ENCODE peak calls at places on chromosome 10, in ten cellular contexts. One of them, this sample, is unnamed.
A peak's percentile ranks its signal among the peaks of the same experiment; 100 is the strongest.

GRCh38 chr10:92108120-92108519 is 182.8 kb downstream of the CPEB3 start:
- DNase-seq in endothelial cell of umbilical vein: no peak
- DNase-seq in ascending aorta: no peak
- DNase-seq in IMR-90: no peak
- DNase-seq in cardiac muscle cell: no peak
- DNase-seq in vagina: no peak
- DNase-seq in left ventricle myocardium inferior: no peak
- DNase-seq in stomach: no peak
- DNase-seq in CD8-positive, alpha-beta T cell: no peak
- DNase-seq in HepG2: no peak
- DNase-seq in this sample: no peak

GRCh38 chr10:123582084-123582989 is 83.8 kb upstream of the GPR26 start:
- DNase-seq in CD8-positive, alpha-beta T cell: peak; percentile 71
- DNase-seq in HepG2: peak; percentile 57
- DNase-seq in ascending aorta: peak; percentile 86
- DNase-seq in vagina: peak; percentile 84
- DNase-seq in IMR-90: peak; percentile 45
- DNase-seq in endothelial cell of umbilical vein: peak; percentile 69
- DNase-seq in cardiac muscle cell: peak; percentile 85
- DNase-seq in left ventricle myocardium inferior: peak; percentile 67
- DNase-seq in stomach: peak; percentile 75
- DNase-seq in this sample: peak; percentile 75

GRCh38 chr10:86411281-86411841 is 44.8 kb upstream of the GRID1 start:
- DNase-seq in cardiac muscle cell: peak; percentile 45
- DNase-seq in ascending aorta: no peak
- DNase-seq in stomach: no peak
- DNase-seq in vagina: no peak
- DNase-seq in HepG2: peak; percentile 58
- DNase-seq in IMR-90: peak; percentile 86
- DNase-seq in CD8-positive, alpha-beta T cell: peak; percentile 64
- DNase-seq in endothelial cell of umbilical vein: peak; percentile 64
- DNase-seq in left ventricle myocardium inferior: no peak
- DNase-seq in this sample: no peak

GRCh38 chr10:100020161-100020882 is 10.6 kb upstream of the DNMBP start:
- DNase-seq in HepG2: peak; percentile 81
- DNase-seq in IMR-90: no peak
- DNase-seq in ascending aorta: no peak
- DNase-seq in stomach: no peak
- DNase-seq in endothelial cell of umbilical vein: no peak
- DNase-seq in CD8-positive, alpha-beta T cell: no peak
- DNase-seq in vagina: no peak
- DNase-seq in left ventricle myocardium inferior: no peak
- DNase-seq in cardiac muscle cell: no peak
- DNase-seq in this sample: no peak

GRCh38 chr10:111933937-111934336 is 249.6 kb downstream of the GPAM start:
- DNase-seq in left ventricle myocardium inferior: no peak
- DNase-seq in HepG2: no peak
- DNase-seq in cardiac muscle cell: no peak
- DNase-seq in vagina: no peak
- DNase-seq in endothelial cell of umbilical vein: no peak
- DNase-seq in IMR-90: no peak
- DNase-seq in stomach: no peak
- DNase-seq in ascending aorta: no peak
- DNase-seq in CD8-positive, alpha-beta T cell: no peak
- DNase-seq in this sample: no peak

GRCh38 chr10:4671451-4672145 is 154.4 kb upstream of the AKR1E2 start:
- DNase-seq in CD8-positive, alpha-beta T cell: no peak
- DNase-seq in cardiac muscle cell: no peak
- DNase-seq in IMR-90: peak; percentile 69
- DNase-seq in endothelial cell of umbilical vein: no peak
- DNase-seq in ascending aorta: no peak
- DNase-seq in HepG2: no peak
- DNase-seq in left ventricle myocardium inferior: no peak
- DNase-seq in stomach: no peak
- DNase-seq in vagina: no peak
- DNase-seq in this sample: no peak

GRCh38 chr10:112235920-112236319 is 47.3 kb upstream of the TECTB start:
- DNase-seq in ascending aorta: no peak
- DNase-seq in CD8-positive, alpha-beta T cell: no peak
- DNase-seq in stomach: no peak
- DNase-seq in IMR-90: peak; percentile 17
- DNase-seq in left ventricle myocardium inferior: no peak
- DNase-seq in cardiac muscle cell: no peak
- DNase-seq in vagina: no peak
- DNase-seq in endothelial cell of umbilical vein: no peak
- DNase-seq in HepG2: no peak
- DNase-seq in this sample: no peak

GRCh38 chr10:112963835-112964234 is 13.8 kb downstream of the TCF7L2 start:
- DNase-seq in vagina: no peak
- DNase-seq in endothelial cell of umbilical vein: no peak
- DNase-seq in ascending aorta: no peak
- DNase-seq in left ventricle myocardium inferior: no peak
- DNase-seq in HepG2: no peak
- DNase-seq in cardiac muscle cell: no peak
- DNase-seq in IMR-90: peak; percentile 40
- DNase-seq in CD8-positive, alpha-beta T cell: no peak
- DNase-seq in stomach: no peak
- DNase-seq in this sample: no peak

GRCh38 chr10:118832242-118832651 is 77.5 kb upstream of the CACUL1 start:
- DNase-seq in left ventricle myocardium inferior: peak; percentile 67
- DNase-seq in cardiac muscle cell: no peak
- DNase-seq in stomach: peak; percentile 37
- DNase-seq in ascending aorta: peak; percentile 73
- DNase-seq in endothelial cell of umbilical vein: peak; percentile 15
- DNase-seq in vagina: no peak
- DNase-seq in CD8-positive, alpha-beta T cell: no peak
- DNase-seq in IMR-90: peak; percentile 13
- DNase-seq in HepG2: no peak
- DNase-seq in this sample: peak; percentile 87

GRCh38 chr10:28678687-28679457 is 1.6 kb downstream of the BAMBI start:
- DNase-seq in CD8-positive, alpha-beta T cell: no peak
- DNase-seq in cardiac muscle cell: peak; percentile 58
- DNase-seq in left ventricle myocardium inferior: no peak
- DNase-seq in endothelial cell of umbilical vein: peak; percentile 49
- DNase-seq in HepG2: peak; percentile 84
- DNase-seq in IMR-90: peak; percentile 24
- DNase-seq in stomach: no peak
- DNase-seq in ascending aorta: no peak
- DNase-seq in vagina: no peak
- DNase-seq in this sample: peak; percentile 22

DNA sequence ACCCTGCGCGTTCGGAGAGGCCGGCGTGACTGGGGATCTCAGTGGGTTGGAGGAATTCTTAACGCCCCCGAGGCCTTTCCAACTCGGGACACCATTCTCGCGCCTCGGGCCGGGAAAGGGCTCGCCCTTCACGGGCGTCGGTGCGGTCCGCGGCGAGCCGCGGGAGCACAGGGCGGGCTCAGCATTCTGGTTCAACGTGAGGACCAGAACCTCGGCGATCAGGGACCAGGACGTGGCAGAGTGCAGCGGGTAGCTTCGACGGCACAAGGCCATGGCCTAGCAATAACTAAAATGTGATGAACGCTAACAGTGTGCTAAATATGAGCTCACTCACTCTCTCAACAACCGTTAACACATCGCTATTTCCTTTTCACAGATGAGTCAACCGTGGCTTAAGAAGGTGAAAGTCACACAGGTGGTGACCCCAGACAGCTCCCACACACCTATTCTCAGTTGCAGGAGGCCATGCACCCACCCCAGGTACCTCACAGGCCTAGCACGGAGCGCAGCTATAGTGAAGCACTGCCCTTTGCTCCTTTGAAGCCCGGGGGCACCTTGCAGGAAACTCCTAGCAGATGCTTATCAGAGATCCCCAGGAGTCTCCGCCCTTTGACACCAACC is 4.5 kb upstream of the EMX2 start:
- DNase-seq in endothelial cell of umbilical vein: no peak
- DNase-seq in HepG2: no peak
- DNase-seq in vagina: no peak
- DNase-seq in ascending aorta: no peak
- DNase-seq in stomach: no peak
- DNase-seq in left ventricle myocardium inferior: no peak
- DNase-seq in IMR-90: no peak
- DNase-seq in cardiac muscle cell: no peak
- DNase-seq in CD8-positive, alpha-beta T cell: no peak
- DNase-seq in this sample: no peak
- H3K27me3 ChIP-seq in endothelial cell of umbilical vein: peaks cover 84% of the 10 kb centered on the region
- H3K27me3 ChIP-seq in HepG2: peaks cover 11% of the 10 kb centered on the region
- H3K27me3 ChIP-seq in vagina: peaks cover 9% of the 10 kb centered on the region
- H3K27me3 ChIP-seq in ascending aorta: peaks cover 40% of the 10 kb centered on the region
- H3K27me3 ChIP-seq in stomach: peaks cover 96% of the 10 kb centered on the region
- H3K27me3 ChIP-seq in left ventricle myocardium inferior: peaks cover 100% of the 10 kb centered on the region
- H3K27me3 ChIP-seq in IMR-90: peaks cover 91% of the 10 kb centered on the region
- H3K27me3 ChIP-seq in cardiac muscle cell: peaks cover 100% of the 10 kb centered on the region
- H3K27me3 ChIP-seq in CD8-positive, alpha-beta T cell: peaks cover 14% of the 10 kb centered on the region
- H3K27me3 ChIP-seq in this sample: peaks cover 95% of the 10 kb centered on the region

GRCh38 chr10:30536578-30536977 is 93.0 kb downstream of the LYZL2 start:
- DNase-seq in HepG2: no peak
- DNase-seq in vagina: no peak
- DNase-seq in cardiac muscle cell: no peak
- DNase-seq in left ventricle myocardium inferior: no peak
- DNase-seq in ascending aorta: no peak
- DNase-seq in CD8-positive, alpha-beta T cell: no peak
- DNase-seq in stomach: no peak
- DNase-seq in IMR-90: no peak
- DNase-seq in endothelial cell of umbilical vein: no peak
- DNase-seq in this sample: no peak

GRCh38 chr10:30538086-30538485 is 91.5 kb downstream of the LYZL2 start:
- DNase-seq in CD8-positive, alpha-beta T cell: no peak
- DNase-seq in vagina: no peak
- DNase-seq in left ventricle myocardium inferior: no peak
- DNase-seq in endothelial cell of umbilical vein: no peak
- DNase-seq in ascending aorta: no peak
- DNase-seq in HepG2: peak; percentile 80
- DNase-seq in IMR-90: peak; percentile 27
- DNase-seq in cardiac muscle cell: no peak
- DNase-seq in stomach: no peak
- DNase-seq in this sample: no peak

GRCh38 chr10:30540286-30540685 is 89.3 kb downstream of the LYZL2 start:
- DNase-seq in ascending aorta: no peak
- DNase-seq in left ventricle myocardium inferior: no peak
- DNase-seq in CD8-positive, alpha-beta T cell: no peak
- DNase-seq in vagina: no peak
- DNase-seq in HepG2: no peak
- DNase-seq in endothelial cell of umbilical vein: no peak
- DNase-seq in IMR-90: peak; percentile 8
- DNase-seq in cardiac muscle cell: no peak
- DNase-seq in stomach: no peak
- DNase-seq in this sample: no peak

GRCh38 chr10:30535677-30536076 is 93.9 kb downstream of the LYZL2 start:
- DNase-seq in HepG2: no peak
- DNase-seq in left ventricle myocardium inferior: no peak
- DNase-seq in cardiac muscle cell: no peak
- DNase-seq in stomach: no peak
- DNase-seq in ascending aorta: no peak
- DNase-seq in CD8-positive, alpha-beta T cell: no peak
- DNase-seq in IMR-90: no peak
- DNase-seq in endothelial cell of umbilical vein: no peak
- DNase-seq in vagina: no peak
- DNase-seq in this sample: no peak

DNA sequence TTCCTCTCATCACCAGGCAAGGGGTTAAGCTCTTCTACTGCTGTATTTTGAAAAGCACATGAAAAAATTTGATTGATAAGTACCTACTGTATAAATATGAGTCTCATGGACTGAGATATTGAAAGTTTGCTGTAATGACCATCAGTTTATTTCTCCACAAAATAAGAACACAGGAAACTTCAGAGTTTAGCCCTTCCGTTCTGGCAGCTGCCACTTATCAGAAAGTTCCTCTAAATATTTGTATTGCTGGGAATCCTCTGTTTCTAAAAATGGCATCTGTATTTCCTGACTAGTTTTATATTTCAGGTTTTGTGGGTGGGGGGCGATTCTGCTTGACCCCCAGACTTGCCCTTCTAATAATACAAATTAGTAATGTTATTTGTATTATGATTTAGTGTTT is 92.0 kb downstream of the LYZL2 start:
- DNase-seq in cardiac muscle cell: no peak
- DNase-seq in IMR-90: no peak
- DNase-seq in stomach: no peak
- DNase-seq in vagina: no peak
- DNase-seq in CD8-positive, alpha-beta T cell: no peak
- DNase-seq in left ventricle myocardium inferior: no peak
- DNase-seq in ascending aorta: no peak
- DNase-seq in endothelial cell of umbilical vein: peak; percentile 39
- DNase-seq in HepG2: no peak
- DNase-seq in this sample: no peak
- H3K4me1 ChIP-seq in cardiac muscle cell: no peaks in the 10 kb centered on the region
- H3K4me1 ChIP-seq in IMR-90: peaks cover 2% of the 10 kb centered on the region
- H3K4me1 ChIP-seq in stomach: peaks cover 20% of the 10 kb centered on the region
- H3K4me1 ChIP-seq in vagina: no peaks in the 10 kb centered on the region
- H3K4me1 ChIP-seq in CD8-positive, alpha-beta T cell: no peaks in the 10 kb centered on the region
- H3K4me1 ChIP-seq in left ventricle myocardium inferior: peaks cover 38% of the 10 kb centered on the region
- H3K4me1 ChIP-seq in ascending aorta: no peaks in the 10 kb centered on the region
- H3K4me1 ChIP-seq in endothelial cell of umbilical vein: peaks cover 10% of the 10 kb centered on the region
- H3K4me1 ChIP-seq in HepG2: peaks cover 96% of the 10 kb centered on the region
- H3K4me1 ChIP-seq in this sample: no peaks in the 10 kb centered on the region

GRCh38 chr10:114110174-114110972 is 63.6 kb downstream of the CCDC186 start:
- DNase-seq in left ventricle myocardium inferior: no peak
- DNase-seq in IMR-90: no peak
- DNase-seq in CD8-positive, alpha-beta T cell: no peak
- DNase-seq in HepG2: no peak
- DNase-seq in stomach: no peak
- DNase-seq in cardiac muscle cell: peak; percentile 6
- DNase-seq in ascending aorta: no peak
- DNase-seq in vagina: no peak
- DNase-seq in endothelial cell of umbilical vein: no peak
- DNase-seq in this sample: no peak
- TF ChIP-seq CTCF in left ventricle myocardium inferior: peak; percentile 24
- TF ChIP-seq CTCF in IMR-90: peak; percentile 34
- TF ChIP-seq CTCF in CD8-positive, alpha-beta T cell: no peak
- TF ChIP-seq CTCF in HepG2: peak; percentile 39
- TF ChIP-seq CTCF in stomach: no peak
- TF ChIP-seq CTCF in cardiac muscle cell: peak; percentile 18
- TF ChIP-seq CTCF in ascending aorta: no peak
- TF ChIP-seq CTCF in vagina: no peak
- TF ChIP-seq CTCF in endothelial cell of umbilical vein: no peak
- TF ChIP-seq CTCF in this sample: peak; percentile 26

DNA sequence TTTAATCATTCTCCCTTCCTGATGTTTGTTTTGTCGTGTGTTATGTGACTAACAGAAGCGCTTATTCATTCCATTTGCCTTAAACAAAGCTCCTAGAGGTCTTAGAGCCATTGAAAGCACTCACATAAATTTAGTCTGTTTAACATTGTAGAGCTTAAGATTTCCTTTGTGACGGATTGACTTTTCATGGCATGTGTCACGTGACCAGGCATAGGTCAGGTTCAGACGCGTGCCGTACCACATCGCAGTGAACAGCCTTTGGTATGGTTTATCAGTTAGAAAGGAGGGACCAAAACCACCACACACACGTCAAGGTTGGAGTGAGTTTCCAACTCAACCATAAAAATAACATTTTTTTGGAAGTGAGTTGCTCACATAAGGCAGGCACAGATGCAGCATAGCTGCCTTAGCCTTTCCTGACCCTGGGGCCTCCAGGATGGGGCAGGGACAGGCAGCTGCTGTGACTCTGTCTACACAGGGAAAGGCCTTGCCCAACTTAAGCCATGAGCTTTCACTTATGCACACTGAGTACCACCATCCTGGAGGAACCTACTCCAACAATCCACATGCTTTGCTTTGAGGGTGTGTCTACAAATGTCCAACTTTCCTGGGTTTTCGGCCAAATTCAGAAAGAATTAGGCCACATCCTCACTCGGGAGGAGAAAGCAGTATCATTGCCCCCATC is 55.5 kb downstream of the WDFY4 start:
- DNase-seq in CD8-positive, alpha-beta T cell: no peak
- DNase-seq in stomach: no peak
- DNase-seq in IMR-90: no peak
- DNase-seq in left ventricle myocardium inferior: no peak
- DNase-seq in vagina: peak; percentile 42
- DNase-seq in endothelial cell of umbilical vein: no peak
- DNase-seq in HepG2: no peak
- DNase-seq in ascending aorta: no peak
- DNase-seq in cardiac muscle cell: no peak
- DNase-seq in this sample: no peak
- H3K27me3 ChIP-seq in CD8-positive, alpha-beta T cell: no peaks in the 10 kb centered on the region
- H3K27me3 ChIP-seq in stomach: no peaks in the 10 kb centered on the region
- H3K27me3 ChIP-seq in IMR-90: peaks cover 6% of the 10 kb centered on the region
- H3K27me3 ChIP-seq in left ventricle myocardium inferior: no peaks in the 10 kb centered on the region
- H3K27me3 ChIP-seq in vagina: no peaks in the 10 kb centered on the region
- H3K27me3 ChIP-seq in endothelial cell of umbilical vein: peaks cover 3% of the 10 kb centered on the region
- H3K27me3 ChIP-seq in HepG2: no peaks in the 10 kb centered on the region
- H3K27me3 ChIP-seq in ascending aorta: no peaks in the 10 kb centered on the region
- H3K27me3 ChIP-seq in cardiac muscle cell: no peaks in the 10 kb centered on the region
- H3K27me3 ChIP-seq in this sample: peaks cover 5% of the 10 kb centered on the region

This sample was measured in BE2C.